ENCODE peak calls at places on chromosomes 12 and 14, in five cellular contexts. F is stimulated activated CD4-positive, alpha-beta T cell treated with anti-CD3 and anti-CD28 coated beads, Interleukin-4, amount 100 ng/mL, for 24 hours; Q is NCI-H1092 treated with DMSO at 0.1 percent for 48 hours; T is activated CD8-positive, alpha-beta T cell treated with anti-CD3 and anti-CD28 coated beads, Interleukin-2, amount 10 ng/mL, durations not matched to agents 7 days and 5 days; J is SW 1271. L is an unnamed sample.

GRCh38 chr14:67567654-67568053 is 32.4 kb downstream of the PIGH start:
- DNase-seq in F (no peak), Q (no peak), T (no peak), J (no peak), L (no peak)

GRCh38 chr12:120725659-120726509 is at the start of gene ACADS:
- DNase-seq in F (peak; percentile 88), Q (peak; percentile 76), T (peak; percentile 93), J (peak; percentile 59), L (peak; percentile 92)

GRCh38 chr12:6620137-6620884 is 13.1 kb upstream of the CHD4 start:
- DNase-seq in F (peak; percentile 61), Q (no peak), T (peak; percentile 59), J (no peak), L (no peak)

GRCh38 chr12:65536876-65537661 is 258.6 kb downstream of the MSRB3 start:
- DNase-seq in F (no peak), Q (no peak), T (no peak), J (peak; percentile 71), L (no peak)

GRCh38 chr14:30982583-30982982 is 42.9 kb upstream of the AP4S1 start:
- DNase-seq in F (no peak), Q (no peak), T (no peak), J (no peak), L (no peak)

GRCh38 chr12:13179159-13180074 is 17.1 kb upstream of the EMP1 start:
- DNase-seq in F (peak; percentile 55), Q (peak; percentile 6), T (peak; percentile 73), J (no peak), L (no peak)

GRCh38 chr12:22738945-22739344 is 114.0 kb downstream of the ETNK1 start:
- DNase-seq in F (no peak), Q (no peak), T (no peak), J (no peak), L (no peak)

GRCh38 chr12:75526655-75527511 is 15.5 kb upstream of the KRR1 start:
- DNase-seq in F (peak; percentile 14), Q (peak; percentile 38), T (peak; percentile 30), J (no peak), L (peak; percentile 53)

GRCh38 chr14:24075485-24076301 is 4.3 kb downstream of the CPNE6 start:
- DNase-seq in F (no peak), Q (no peak), T (peak; percentile 44), J (no peak), L (no peak)

GRCh38 chr12:87344699-87345098 is 684.5 kb downstream of the C12orf50 start:
- DNase-seq in F (no peak), Q (peak; percentile 1), T (no peak), J (no peak), L (no peak)

GRCh38 chr12:88600272-88600671 is 20.0 kb upstream of the KITLG start:
- DNase-seq in F (no peak), Q (no peak), T (no peak), J (no peak), L (no peak)

GRCh38 chr12:68868043-68868790 is 60.2 kb downstream of the MDM2 start:
- DNase-seq in F (no peak), Q (no peak), T (no peak), J (no peak), L (no peak)

L was measured in NCI-H345.